ENCODE peak calls at places on chromosomes 6 and 20, in four cellular contexts. One of them, this sample, is unnamed.

GRCh38 chr6:42359021-42359420 is 92.7 kb downstream of the TRERF1 start:
- DNase-seq in posterior vena cava: no peak
- DNase-seq in stimulated activated CD8-positive, alpha-beta memory T cell treated with anti-CD3 and anti-CD28 coated beads, Interleukin-12 subunit alpha, Interleukin-12 subunit beta, amount 100 ng/mL, for 4 hours: no peak
- DNase-seq in frontal cortex: no peak
- DNase-seq in this sample: no peak

GRCh38 chr20:17372831-17373440 is 146.1 kb downstream of the PCSK2 start:
- DNase-seq in posterior vena cava: no peak
- DNase-seq in stimulated activated CD8-positive, alpha-beta memory T cell treated with anti-CD3 and anti-CD28 coated beads, Interleukin-12 subunit alpha, Interleukin-12 subunit beta, amount 100 ng/mL, for 4 hours: no peak
- DNase-seq in frontal cortex: no peak
- DNase-seq in this sample: no peak

GRCh38 chr6:161963634-161964244 is 689.9 kb upstream of the AGPAT4 start:
- DNase-seq in posterior vena cava: no peak
- DNase-seq in stimulated activated CD8-positive, alpha-beta memory T cell treated with anti-CD3 and anti-CD28 coated beads, Interleukin-12 subunit alpha, Interleukin-12 subunit beta, amount 100 ng/mL, for 4 hours: no peak
- DNase-seq in frontal cortex: no peak
- DNase-seq in this sample: no peak

GRCh38 chr6:2542858-2543218 is 207.9 kb downstream of the MYLK4 start:
- DNase-seq in posterior vena cava: no peak
- DNase-seq in stimulated activated CD8-positive, alpha-beta memory T cell treated with anti-CD3 and anti-CD28 coated beads, Interleukin-12 subunit alpha, Interleukin-12 subunit beta, amount 100 ng/mL, for 4 hours: no peak
- DNase-seq in frontal cortex: no peak
- DNase-seq in this sample: no peak

GRCh38 chr20:57652865-57653545 is 32.8 kb upstream of the ZBP1 start:
- DNase-seq in posterior vena cava: no peak
- DNase-seq in stimulated activated CD8-positive, alpha-beta memory T cell treated with anti-CD3 and anti-CD28 coated beads, Interleukin-12 subunit alpha, Interleukin-12 subunit beta, amount 100 ng/mL, for 4 hours: no peak
- DNase-seq in frontal cortex: peak
- DNase-seq in this sample: no peak

GRCh38 chr20:16299892-16300291 is 273.4 kb downstream of the KIF16B start:
- DNase-seq in posterior vena cava: no peak
- DNase-seq in stimulated activated CD8-positive, alpha-beta memory T cell treated with anti-CD3 and anti-CD28 coated beads, Interleukin-12 subunit alpha, Interleukin-12 subunit beta, amount 100 ng/mL, for 4 hours: no peak
- DNase-seq in frontal cortex: no peak
- DNase-seq in this sample: no peak

GRCh38 chr6:145736854-145737181 is 1.5 kb upstream of the EPM2A start:
- DNase-seq in posterior vena cava: no peak
- DNase-seq in stimulated activated CD8-positive, alpha-beta memory T cell treated with anti-CD3 and anti-CD28 coated beads, Interleukin-12 subunit alpha, Interleukin-12 subunit beta, amount 100 ng/mL, for 4 hours: no peak
- DNase-seq in frontal cortex: no peak
- DNase-seq in this sample: no peak

GRCh38 chr6:166651408-166651807 is 24.4 kb upstream of the RPS6KA2 start:
- DNase-seq in posterior vena cava: no peak
- DNase-seq in stimulated activated CD8-positive, alpha-beta memory T cell treated with anti-CD3 and anti-CD28 coated beads, Interleukin-12 subunit alpha, Interleukin-12 subunit beta, amount 100 ng/mL, for 4 hours: no peak
- DNase-seq in frontal cortex: no peak
- DNase-seq in this sample: no peak

GRCh38 chr6:109349419-109349987 is 32.8 kb downstream of the CD164 start:
- DNase-seq in posterior vena cava: no peak
- DNase-seq in stimulated activated CD8-positive, alpha-beta memory T cell treated with anti-CD3 and anti-CD28 coated beads, Interleukin-12 subunit alpha, Interleukin-12 subunit beta, amount 100 ng/mL, for 4 hours: no peak
- DNase-seq in frontal cortex: no peak
- DNase-seq in this sample: no peak

GRCh38 chr6:69867075-69867911 is 937 bp downstream of the COL19A1 start:
- DNase-seq in posterior vena cava: peak
- DNase-seq in stimulated activated CD8-positive, alpha-beta memory T cell treated with anti-CD3 and anti-CD28 coated beads, Interleukin-12 subunit alpha, Interleukin-12 subunit beta, amount 100 ng/mL, for 4 hours: peak
- DNase-seq in frontal cortex: no peak
- DNase-seq in this sample: peak

GRCh38 chr20:45630366-45630765 is 718 bp downstream of the WFDC9 start:
- DNase-seq in posterior vena cava: no peak
- DNase-seq in stimulated activated CD8-positive, alpha-beta memory T cell treated with anti-CD3 and anti-CD28 coated beads, Interleukin-12 subunit alpha, Interleukin-12 subunit beta, amount 100 ng/mL, for 4 hours: no peak
- DNase-seq in frontal cortex: no peak
- DNase-seq in this sample: no peak

GRCh38 chr6:141483561-141484061 is 649.1 kb upstream of the GJE1 start:
- DNase-seq in posterior vena cava: no peak
- DNase-seq in stimulated activated CD8-positive, alpha-beta memory T cell treated with anti-CD3 and anti-CD28 coated beads, Interleukin-12 subunit alpha, Interleukin-12 subunit beta, amount 100 ng/mL, for 4 hours: peak
- DNase-seq in frontal cortex: no peak
- DNase-seq in this sample: no peak

GRCh38 chr6:111231078-111231435 is 143.8 kb downstream of the SLC16A10 start:
- DNase-seq in posterior vena cava: no peak
- DNase-seq in stimulated activated CD8-positive, alpha-beta memory T cell treated with anti-CD3 and anti-CD28 coated beads, Interleukin-12 subunit alpha, Interleukin-12 subunit beta, amount 100 ng/mL, for 4 hours: no peak
- DNase-seq in frontal cortex: no peak
- DNase-seq in this sample: no peak

GRCh38 chr6:156250593-156250992 is 526.6 kb upstream of the ARID1B start:
- DNase-seq in posterior vena cava: no peak
- DNase-seq in stimulated activated CD8-positive, alpha-beta memory T cell treated with anti-CD3 and anti-CD28 coated beads, Interleukin-12 subunit alpha, Interleukin-12 subunit beta, amount 100 ng/mL, for 4 hours: no peak
- DNase-seq in frontal cortex: no peak
- DNase-seq in this sample: no peak

GRCh38 chr6:142803027-142803426 is 141.9 kb downstream of the HIVEP2 start:
- DNase-seq in posterior vena cava: no peak
- DNase-seq in stimulated activated CD8-positive, alpha-beta memory T cell treated with anti-CD3 and anti-CD28 coated beads, Interleukin-12 subunit alpha, Interleukin-12 subunit beta, amount 100 ng/mL, for 4 hours: no peak
- DNase-seq in frontal cortex: no peak
- DNase-seq in this sample: no peak

GRCh38 chr6:7538484-7538883 is 3.0 kb upstream of the DSP start:
- DNase-seq in posterior vena cava: no peak
- DNase-seq in stimulated activated CD8-positive, alpha-beta memory T cell treated with anti-CD3 and anti-CD28 coated beads, Interleukin-12 subunit alpha, Interleukin-12 subunit beta, amount 100 ng/mL, for 4 hours: no peak
- DNase-seq in frontal cortex: no peak
- DNase-seq in this sample: no peak

GRCh38 chr20:47392015-47392720 is 35.7 kb upstream of the ZMYND8 start:
- DNase-seq in posterior vena cava: no peak
- DNase-seq in stimulated activated CD8-positive, alpha-beta memory T cell treated with anti-CD3 and anti-CD28 coated beads, Interleukin-12 subunit alpha, Interleukin-12 subunit beta, amount 100 ng/mL, for 4 hours: no peak
- DNase-seq in frontal cortex: no peak
- DNase-seq in this sample: no peak

GRCh38 chr20:46056970-46057855 is 28.2 kb downstream of the SLC12A5 start:
- DNase-seq in posterior vena cava: peak
- DNase-seq in stimulated activated CD8-positive, alpha-beta memory T cell treated with anti-CD3 and anti-CD28 coated beads, Interleukin-12 subunit alpha, Interleukin-12 subunit beta, amount 100 ng/mL, for 4 hours: no peak
- DNase-seq in frontal cortex: peak
- DNase-seq in this sample: no peak

GRCh38 chr6:156427345-156427744 is 349.8 kb upstream of the ARID1B start:
- DNase-seq in posterior vena cava: peak
- DNase-seq in stimulated activated CD8-positive, alpha-beta memory T cell treated with anti-CD3 and anti-CD28 coated beads, Interleukin-12 subunit alpha, Interleukin-12 subunit beta, amount 100 ng/mL, for 4 hours: no peak
- DNase-seq in frontal cortex: no peak
- DNase-seq in this sample: no peak

GRCh38 chr6:37982320-37982719 is 162.8 kb downstream of the ZFAND3 start:
- DNase-seq in posterior vena cava: no peak
- DNase-seq in stimulated activated CD8-positive, alpha-beta memory T cell treated with anti-CD3 and anti-CD28 coated beads, Interleukin-12 subunit alpha, Interleukin-12 subunit beta, amount 100 ng/mL, for 4 hours: no peak
- DNase-seq in frontal cortex: no peak
- DNase-seq in this sample: no peak

GRCh38 chr6:33710296-33711121 is 991 bp downstream of the UQCC2 start:
- DNase-seq in posterior vena cava: no peak
- DNase-seq in stimulated activated CD8-positive, alpha-beta memory T cell treated with anti-CD3 and anti-CD28 coated beads, Interleukin-12 subunit alpha, Interleukin-12 subunit beta, amount 100 ng/mL, for 4 hours: no peak
- DNase-seq in frontal cortex: no peak
- DNase-seq in this sample: no peak

GRCh38 chr6:149200282-149200936 is 117.1 kb upstream of the TAB2 start:
- DNase-seq in posterior vena cava: no peak
- DNase-seq in stimulated activated CD8-positive, alpha-beta memory T cell treated with anti-CD3 and anti-CD28 coated beads, Interleukin-12 subunit alpha, Interleukin-12 subunit beta, amount 100 ng/mL, for 4 hours: no peak
- DNase-seq in frontal cortex: no peak
- DNase-seq in this sample: no peak

GRCh38 chr20:57810511-57811372 is 100.9 kb upstream of the PMEPA1 start:
- DNase-seq in posterior vena cava: peak
- DNase-seq in stimulated activated CD8-positive, alpha-beta memory T cell treated with anti-CD3 and anti-CD28 coated beads, Interleukin-12 subunit alpha, Interleukin-12 subunit beta, amount 100 ng/mL, for 4 hours: no peak
- DNase-seq in frontal cortex: no peak
- DNase-seq in this sample: no peak

GRCh38 chr6:118709859-118710350 is 58.5 kb upstream of the CEP85L start:
- DNase-seq in posterior vena cava: no peak
- DNase-seq in stimulated activated CD8-positive, alpha-beta memory T cell treated with anti-CD3 and anti-CD28 coated beads, Interleukin-12 subunit alpha, Interleukin-12 subunit beta, amount 100 ng/mL, for 4 hours: peak
- DNase-seq in frontal cortex: no peak
- DNase-seq in this sample: peak

GRCh38 chr6:7249946-7250643 is 62.9 kb downstream of the SSR1 start:
- DNase-seq in posterior vena cava: peak
- DNase-seq in stimulated activated CD8-positive, alpha-beta memory T cell treated with anti-CD3 and anti-CD28 coated beads, Interleukin-12 subunit alpha, Interleukin-12 subunit beta, amount 100 ng/mL, for 4 hours: no peak
- DNase-seq in frontal cortex: no peak
- DNase-seq in this sample: no peak

GRCh38 chr6:85078071-85078470 is 313.7 kb upstream of the TBX18 start:
- DNase-seq in posterior vena cava: no peak
- DNase-seq in stimulated activated CD8-positive, alpha-beta memory T cell treated with anti-CD3 and anti-CD28 coated beads, Interleukin-12 subunit alpha, Interleukin-12 subunit beta, amount 100 ng/mL, for 4 hours: no peak
- DNase-seq in frontal cortex: no peak
- DNase-seq in this sample: no peak

GRCh38 chr6:34213772-34214171 is 22.9 kb upstream of the HMGA1 start:
- DNase-seq in posterior vena cava: no peak
- DNase-seq in stimulated activated CD8-positive, alpha-beta memory T cell treated with anti-CD3 and anti-CD28 coated beads, Interleukin-12 subunit alpha, Interleukin-12 subunit beta, amount 100 ng/mL, for 4 hours: no peak
- DNase-seq in frontal cortex: no peak
- DNase-seq in this sample: no peak

GRCh38 chr6:25384234-25384633 is 105.1 kb downstream of the CARMIL1 start:
- DNase-seq in posterior vena cava: no peak
- DNase-seq in stimulated activated CD8-positive, alpha-beta memory T cell treated with anti-CD3 and anti-CD28 coated beads, Interleukin-12 subunit alpha, Interleukin-12 subunit beta, amount 100 ng/mL, for 4 hours: no peak
- DNase-seq in frontal cortex: no peak
- DNase-seq in this sample: no peak

GRCh38 chr6:31203345-31203979 is 33.0 kb upstream of the POU5F1 start:
- DNase-seq in posterior vena cava: no peak
- DNase-seq in stimulated activated CD8-positive, alpha-beta memory T cell treated with anti-CD3 and anti-CD28 coated beads, Interleukin-12 subunit alpha, Interleukin-12 subunit beta, amount 100 ng/mL, for 4 hours: peak
- DNase-seq in frontal cortex: no peak
- DNase-seq in this sample: peak

GRCh38 chr6:35079311-35080000 is 61.7 kb downstream of the TCP11 start:
- DNase-seq in posterior vena cava: peak
- DNase-seq in stimulated activated CD8-positive, alpha-beta memory T cell treated with anti-CD3 and anti-CD28 coated beads, Interleukin-12 subunit alpha, Interleukin-12 subunit beta, amount 100 ng/mL, for 4 hours: no peak
- DNase-seq in frontal cortex: no peak
- DNase-seq in this sample: no peak

GRCh38 chr6:38371312-38371672 is 268.4 kb downstream of the BTBD9 start:
- DNase-seq in posterior vena cava: no peak
- DNase-seq in stimulated activated CD8-positive, alpha-beta memory T cell treated with anti-CD3 and anti-CD28 coated beads, Interleukin-12 subunit alpha, Interleukin-12 subunit beta, amount 100 ng/mL, for 4 hours: no peak
- DNase-seq in frontal cortex: no peak
- DNase-seq in this sample: no peak

GRCh38 chr20:8431538-8432434 is 299.7 kb downstream of the PLCB1 start:
- DNase-seq in posterior vena cava: no peak
- DNase-seq in stimulated activated CD8-positive, alpha-beta memory T cell treated with anti-CD3 and anti-CD28 coated beads, Interleukin-12 subunit alpha, Interleukin-12 subunit beta, amount 100 ng/mL, for 4 hours: no peak
- DNase-seq in frontal cortex: no peak
- DNase-seq in this sample: no peak

GRCh38 chr6:170286246-170286933 is 4.5 kb downstream of the DLL1 start:
- DNase-seq in posterior vena cava: no peak
- DNase-seq in stimulated activated CD8-positive, alpha-beta memory T cell treated with anti-CD3 and anti-CD28 coated beads, Interleukin-12 subunit alpha, Interleukin-12 subunit beta, amount 100 ng/mL, for 4 hours: no peak
- DNase-seq in frontal cortex: no peak
- DNase-seq in this sample: no peak

GRCh38 chr6:13600036-13600435 is 15.1 kb upstream of the NOL7 start:
- DNase-seq in posterior vena cava: no peak
- DNase-seq in stimulated activated CD8-positive, alpha-beta memory T cell treated with anti-CD3 and anti-CD28 coated beads, Interleukin-12 subunit alpha, Interleukin-12 subunit beta, amount 100 ng/mL, for 4 hours: no peak
- DNase-seq in frontal cortex: no peak
- DNase-seq in this sample: no peak

GRCh38 chr6:11969092-11969491 is 43.0 kb upstream of the HIVEP1 start:
- DNase-seq in posterior vena cava: no peak
- DNase-seq in stimulated activated CD8-positive, alpha-beta memory T cell treated with anti-CD3 and anti-CD28 coated beads, Interleukin-12 subunit alpha, Interleukin-12 subunit beta, amount 100 ng/mL, for 4 hours: no peak
- DNase-seq in frontal cortex: no peak
- DNase-seq in this sample: no peak

GRCh38 chr20:40160151-40160550 is 528.9 kb downstream of the MAFB start:
- DNase-seq in posterior vena cava: no peak
- DNase-seq in stimulated activated CD8-positive, alpha-beta memory T cell treated with anti-CD3 and anti-CD28 coated beads, Interleukin-12 subunit alpha, Interleukin-12 subunit beta, amount 100 ng/mL, for 4 hours: no peak
- DNase-seq in frontal cortex: no peak
- DNase-seq in this sample: no peak

GRCh38 chr20:21100590-21101452 is 5.3 kb downstream of the LINC00237 start:
- DNase-seq in posterior vena cava: peak
- DNase-seq in stimulated activated CD8-positive, alpha-beta memory T cell treated with anti-CD3 and anti-CD28 coated beads, Interleukin-12 subunit alpha, Interleukin-12 subunit beta, amount 100 ng/mL, for 4 hours: no peak
- DNase-seq in frontal cortex: no peak
- DNase-seq in this sample: no peak

GRCh38 chr6:4780360-4780812 is 4.2 kb downstream of the CDYL start:
- DNase-seq in posterior vena cava: no peak
- DNase-seq in stimulated activated CD8-positive, alpha-beta memory T cell treated with anti-CD3 and anti-CD28 coated beads, Interleukin-12 subunit alpha, Interleukin-12 subunit beta, amount 100 ng/mL, for 4 hours: no peak
- DNase-seq in frontal cortex: no peak
- DNase-seq in this sample: no peak

GRCh38 chr20:3340443-3340842 is 67.0 kb downstream of the DNAAF9 start:
- DNase-seq in posterior vena cava: peak
- DNase-seq in stimulated activated CD8-positive, alpha-beta memory T cell treated with anti-CD3 and anti-CD28 coated beads, Interleukin-12 subunit alpha, Interleukin-12 subunit beta, amount 100 ng/mL, for 4 hours: no peak
- DNase-seq in frontal cortex: no peak
- DNase-seq in this sample: no peak